ENCODE peak calls at places on chromosomes 11 and 22, in four cellular contexts. Q, J, X and B are unnamed samples.

GRCh38 chr11:107928767-107929507 is 689 bp downstream of the RAB39A start:
- DNase-seq in Q (no peak), J (no peak), X (no peak), B (peak; percentile 19)

GRCh38 chr11:130580372-130580771 is 131.9 kb downstream of the ADAMTS15 start:
- DNase-seq in Q (no peak), J (no peak), X (peak; percentile 82), B (no peak)

GRCh38 chr11:126304457-126305072 is 705 bp downstream of the DCPS start:
- DNase-seq in Q (no peak), J (no peak), X (no peak), B (peak; percentile 52)

GRCh38 chr11:31956310-31956709 is 134.6 kb upstream of the RCN1 start:
- DNase-seq in Q (no peak), J (no peak), X (no peak), B (no peak)

GRCh38 chr11:35013514-35014191 is 97.2 kb downstream of the PDHX start:
- DNase-seq in Q (peak; percentile 18), J (no peak), X (peak; percentile 41), B (no peak)

GRCh38 chr11:20618083-20618482 is 18.7 kb downstream of the SLC6A5 start:
- DNase-seq in Q (no peak), J (no peak), X (peak; percentile 51), B (peak; percentile 29)

GRCh38 chr11:19861171-19861570 is 148.5 kb downstream of the NAV2 start:
- DNase-seq in Q (no peak), J (no peak), X (peak; percentile 75), B (no peak)

GRCh38 chr22:39748877-39749276 is 144.7 kb downstream of the ENTHD1 start:
- DNase-seq in Q (no peak), J (no peak), X (peak; percentile 5), B (no peak)

GRCh38 chr22:31272522-31273446 is 19.5 kb downstream of the PIK3IP1 start:
- DNase-seq in Q (no peak), J (no peak), X (peak; percentile 78), B (peak; percentile 77)

GRCh38 chr22:18070556-18071306 is 7.1 kb upstream of the PEX26 start:
- DNase-seq in Q (no peak), J (no peak), X (no peak), B (no peak)

GRCh38 chr11:61669417-61669816 is 10.8 kb upstream of the DAGLA start:
- DNase-seq in Q (no peak), J (no peak), X (no peak), B (no peak)

GRCh38 chr11:45889966-45890365 is 4.5 kb downstream of the MAPK8IP1 start:
- DNase-seq in Q (no peak), J (no peak), X (no peak), B (no peak)